ENCODE peak calls at places on chromosomes 13 and 19, in seven cellular contexts. R, V, H, Q, A, N and B are unnamed samples.

GRCh38 chr13:67643656-67644055 is 413.5 kb upstream of the PCDH9 start:
- DNase-seq in R (no peak), V (no peak), H (no peak), Q (no peak), A (no peak), N (no peak), B (no peak)

GRCh38 chr13:31380728-31381127 is 181.0 kb downstream of the B3GLCT start:
- DNase-seq in R (no peak), V (no peak), H (no peak), Q (no peak), A (no peak), N (no peak), B (no peak)

GRCh38 chr13:98842074-98842473 is 89.6 kb upstream of the SLC15A1 start:
- DNase-seq in R (no peak), V (no peak), H (no peak), Q (no peak), A (no peak), N (no peak), B (no peak)

GRCh38 chr13:63690672-63691071 is 2275.0 kb upstream of the PCDH20 start:
- DNase-seq in R (no peak), V (no peak), H (no peak), Q (no peak), A (peak), N (no peak), B (no peak)

GRCh38 chr13:18965347-18965855 is 216.2 kb downstream of the TUBA3C start:
- DNase-seq in R (no peak), V (no peak), H (no peak), Q (no peak), A (no peak), N (no peak), B (no peak)

GRCh38 chr13:33577037-33577436 is 240.9 kb upstream of the RFC3 start:
- DNase-seq in R (no peak), V (no peak), H (no peak), Q (no peak), A (no peak), N (no peak), B (no peak)

GRCh38 chr19:46975918-46976782 is 43.5 kb upstream of the NPAS1 start:
- DNase-seq in R (peak), V (peak), H (peak), Q (peak), A (peak), N (no peak), B (no peak)

GRCh38 chr19:38946229-38947010 is 15.7 kb downstream of the MRPS12 start:
- DNase-seq in R (no peak), V (no peak), H (no peak), Q (no peak), A (no peak), N (no peak), B (no peak)

GRCh38 chr19:12806242-12807131 is at the start of gene RNASEH2A:
- DNase-seq in R (peak), V (peak), H (no peak), Q (peak), A (peak), N (peak), B (peak)

GRCh38 chr19:45577111-45577905 is 7.3 kb downstream of the OPA3 start:
- DNase-seq in R (no peak), V (no peak), H (no peak), Q (peak), A (peak), N (no peak), B (no peak)

GRCh38 chr13:112821340-112822055 is 131.7 kb downstream of the ATP11A start:
- DNase-seq in R (no peak), V (peak), H (no peak), Q (no peak), A (peak), N (no peak), B (no peak)

GRCh38 chr13:44578064-44578394 is 1.9 kb upstream of the TSC22D1 start:
- DNase-seq in R (no peak), V (no peak), H (no peak), Q (no peak), A (peak), N (no peak), B (no peak)

GRCh38 chr13:20326809-20327208 is 94.7 kb upstream of the GJB6 start:
- DNase-seq in R (no peak), V (no peak), H (no peak), Q (no peak), A (no peak), N (no peak), B (no peak)

GRCh38 chr13:20331949-20332348 is 99.8 kb upstream of the GJB6 start:
- DNase-seq in R (no peak), V (no peak), H (no peak), Q (no peak), A (no peak), N (no peak), B (no peak)

GRCh38 chr13:20334309-20334708 is 102.2 kb upstream of the GJB6 start:
- DNase-seq in R (no peak), V (no peak), H (no peak), Q (no peak), A (no peak), N (no peak), B (no peak)

GRCh38 chr13:20332361-20333096 is 100.4 kb upstream of the GJB6 start:
- DNase-seq in R (no peak), V (no peak), H (no peak), Q (no peak), A (peak), N (no peak), B (no peak)

DNA sequence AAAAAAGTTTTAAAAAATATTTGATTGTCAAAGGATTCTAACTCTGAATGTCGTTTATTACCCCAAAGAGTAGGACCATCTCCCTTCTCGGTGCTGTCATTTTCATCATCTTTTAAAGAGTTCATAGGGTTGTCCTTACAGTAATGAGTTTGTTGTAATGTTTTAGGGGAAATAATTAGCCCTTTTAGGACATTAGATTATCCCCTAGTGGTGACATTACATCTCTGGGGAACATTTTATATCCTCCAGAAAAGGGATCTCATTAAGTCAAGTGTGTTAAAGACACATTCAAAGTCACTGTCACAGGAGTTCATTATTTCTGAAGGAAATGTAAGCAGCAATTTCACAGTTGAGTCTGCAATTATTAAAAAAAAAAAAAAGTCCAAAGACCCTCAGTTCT is 99.3 kb upstream of the GJB6 start:
- DNase-seq in R (no peak), V (no peak), H (no peak), Q (no peak), A (no peak), N (no peak), B (no peak)
- TF ChIP-seq CTCF in R (no peak), V (no peak), H (no peak), Q (no peak), A (no peak), N (no peak), B (no peak)

GRCh38 chr19:57302727-57303401 is 17.4 kb upstream of the ZNF543 start:
- DNase-seq in R (no peak), V (no peak), H (no peak), Q (no peak), A (no peak), N (no peak), B (no peak)

GRCh38 chr19:57305056-57305455 is 15.2 kb upstream of the ZNF543 start:
- DNase-seq in R (no peak), V (no peak), H (no peak), Q (no peak), A (no peak), N (no peak), B (no peak)

DNA sequence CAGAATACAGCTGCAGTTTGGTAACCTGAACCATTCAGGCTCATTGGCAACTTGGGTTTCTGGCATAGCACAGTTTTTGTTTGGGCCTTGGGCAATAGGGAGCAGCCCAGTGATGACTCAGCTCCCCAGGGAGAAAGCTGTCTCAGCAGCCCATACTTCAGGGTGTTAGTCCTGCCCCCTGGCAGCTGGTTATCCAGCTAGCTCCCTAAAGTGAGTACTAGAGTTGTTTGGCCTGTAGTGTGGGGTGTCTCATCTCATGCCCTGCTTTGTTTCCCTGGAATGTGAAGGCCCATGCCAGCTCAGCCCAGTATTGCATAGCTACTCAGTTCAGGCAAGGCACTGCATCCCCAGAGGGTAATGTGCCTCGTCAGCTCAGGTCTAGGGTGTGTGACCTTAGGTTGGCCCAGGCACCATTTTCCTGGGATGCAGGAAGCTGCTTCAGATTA is 18.2 kb upstream of the ZNF543 start:
- DNase-seq in R (no peak), V (no peak), H (no peak), Q (peak), A (peak), N (no peak), B (no peak)
- TF ChIP-seq CTCF in R (no peak), V (no peak), H (no peak), Q (no peak), A (no peak), N (no peak), B (no peak)

GRCh38 chr13:34777914-34778303 is 164.2 kb upstream of the NBEA start:
- DNase-seq in R (no peak), V (no peak), H (no peak), Q (no peak), A (no peak), N (no peak), B (no peak)

GRCh38 chr13:34776984-34777913 is 164.8 kb upstream of the NBEA start:
- DNase-seq in R (no peak), V (no peak), H (no peak), Q (no peak), A (no peak), N (no peak), B (no peak)

GRCh38 chr13:34776390-34776981 is 165.6 kb upstream of the NBEA start:
- DNase-seq in R (no peak), V (no peak), H (no peak), Q (no peak), A (no peak), N (no peak), B (no peak)

DNA sequence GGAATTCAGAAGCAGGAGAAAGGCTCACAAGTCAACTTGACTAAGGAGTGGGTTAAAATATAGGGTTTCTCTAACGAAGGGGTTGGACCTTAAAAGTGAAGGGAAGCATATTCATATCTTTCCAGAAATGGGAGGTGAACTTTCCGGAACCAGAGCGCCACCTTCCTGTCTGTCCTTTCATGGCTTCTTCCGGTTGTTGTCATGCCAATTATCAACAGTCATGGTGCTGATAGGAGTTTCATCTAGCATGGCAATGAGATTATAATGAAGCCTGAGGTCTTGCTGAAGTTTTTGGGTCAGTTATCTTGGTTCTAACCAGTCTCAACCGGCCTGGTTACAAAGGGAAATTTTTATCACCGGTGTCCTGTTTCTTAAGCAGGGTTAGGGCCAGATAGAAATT is 162.9 kb upstream of the NBEA start:
- DNase-seq in R (no peak), V (no peak), H (no peak), Q (no peak), A (no peak), N (no peak), B (no peak)
- TF ChIP-seq CTCF in R (peak), V (no peak), H (no peak), Q (no peak), A (no peak), N (peak), B (no peak)

GRCh38 chr19:33997690-33998089 is 174.6 kb upstream of the LSM14A start:
- DNase-seq in R (no peak), V (no peak), H (no peak), Q (no peak), A (no peak), N (no peak), B (no peak)
- TF ChIP-seq CTCF in R (peak), V (no peak), H (no peak), Q (no peak), A (no peak), N (no peak), B (no peak)